ENCODE peak calls at places on chromosomes 13 and 19, in six cellular contexts. One of them, this sample, is unnamed.

GRCh38 chr19:21483589-21484170 is 21.7 kb upstream of the ZNF429 start:
- DNase-seq in HepG2: no peak
- DNase-seq in GM12878: no peak
- DNase-seq in K562: peak; percentile 38
- DNase-seq in HCT116: no peak
- DNase-seq in SK-N-SH: peak; percentile 85
- DNase-seq in this sample: peak; percentile 78

GRCh38 chr13:102055116-102055515 is 346.7 kb downstream of the FGF14 start:
- DNase-seq in SK-N-SH: no peak
- DNase-seq in GM12878: no peak
- DNase-seq in K562: no peak
- DNase-seq in HepG2: no peak
- DNase-seq in HCT116: no peak
- DNase-seq in this sample: no peak

GRCh38 chr13:78589206-78589605 is 14.1 kb downstream of the POU4F1 start:
- DNase-seq in HCT116: no peak
- DNase-seq in SK-N-SH: no peak
- DNase-seq in GM12878: no peak
- DNase-seq in HepG2: peak; percentile 39
- DNase-seq in K562: no peak
- DNase-seq in this sample: peak; percentile 77

GRCh38 chr19:18846862-18847515 is 15.2 kb downstream of the UPF1 start:
- DNase-seq in GM12878: no peak
- DNase-seq in SK-N-SH: peak; percentile 88
- DNase-seq in HepG2: peak; percentile 54
- DNase-seq in HCT116: no peak
- DNase-seq in K562: no peak
- DNase-seq in this sample: peak; percentile 62

GRCh38 chr13:85985791-85986190 is 186.6 kb upstream of the SLITRK6 start:
- DNase-seq in K562: no peak
- DNase-seq in HepG2: no peak
- DNase-seq in HCT116: no peak
- DNase-seq in GM12878: no peak
- DNase-seq in SK-N-SH: no peak
- DNase-seq in this sample: no peak

GRCh38 chr19:37692956-37693660 is 26.5 kb downstream of the ZNF607 start:
- DNase-seq in HepG2: peak; percentile 7
- DNase-seq in SK-N-SH: no peak
- DNase-seq in HCT116: no peak
- DNase-seq in K562: no peak
- DNase-seq in GM12878: no peak
- DNase-seq in this sample: no peak

GRCh38 chr13:109945206-109945960 is 159.0 kb upstream of the IRS2 start:
- DNase-seq in HCT116: no peak
- DNase-seq in GM12878: no peak
- DNase-seq in SK-N-SH: no peak
- DNase-seq in HepG2: no peak
- DNase-seq in K562: no peak
- DNase-seq in this sample: no peak

GRCh38 chr19:18439025-18439909 is 1.3 kb upstream of the ISYNA1 start:
- DNase-seq in HepG2: peak; percentile 72
- DNase-seq in GM12878: no peak
- DNase-seq in SK-N-SH: no peak
- DNase-seq in HCT116: no peak
- DNase-seq in K562: no peak
- DNase-seq in this sample: peak; percentile 47

GRCh38 chr19:8630796-8631424 is 477 bp downstream of the NFILZ start:
- DNase-seq in K562: no peak
- DNase-seq in HCT116: no peak
- DNase-seq in HepG2: no peak
- DNase-seq in GM12878: no peak
- DNase-seq in SK-N-SH: no peak
- DNase-seq in this sample: no peak

GRCh38 chr19:4115050-4115817 is 8.7 kb downstream of the MAP2K2 start:
- DNase-seq in GM12878: peak; percentile 67
- DNase-seq in K562: peak; percentile 3
- DNase-seq in HepG2: no peak
- DNase-seq in SK-N-SH: peak; percentile 7
- DNase-seq in HCT116: no peak
- DNase-seq in this sample: no peak

GRCh38 chr13:87810391-87810801 is 139.2 kb downstream of the SLITRK5 start:
- DNase-seq in SK-N-SH: no peak
- DNase-seq in K562: no peak
- DNase-seq in HepG2: peak; percentile 18
- DNase-seq in HCT116: no peak
- DNase-seq in GM12878: no peak
- DNase-seq in this sample: peak; percentile 82

GRCh38 chr19:48110350-48110966 is at the start of gene PLA2G4C:
- DNase-seq in HCT116: peak; percentile 77
- DNase-seq in GM12878: peak; percentile 48
- DNase-seq in HepG2: peak; percentile 72
- DNase-seq in K562: peak; percentile 92
- DNase-seq in SK-N-SH: peak; percentile 98
- DNase-seq in this sample: peak; percentile 92

GRCh38 chr19:10888421-10888866 is 17.1 kb downstream of the CARM1 start:
- DNase-seq in GM12878: no peak
- DNase-seq in K562: no peak
- DNase-seq in HepG2: no peak
- DNase-seq in HCT116: no peak
- DNase-seq in SK-N-SH: peak; percentile 72
- DNase-seq in this sample: peak; percentile 55

GRCh38 chr13:46530084-46530935 is 22.7 kb upstream of the LRCH1 start:
- DNase-seq in HCT116: no peak
- DNase-seq in HepG2: no peak
- DNase-seq in GM12878: no peak
- DNase-seq in SK-N-SH: no peak
- DNase-seq in K562: no peak
- DNase-seq in this sample: no peak

GRCh38 chr19:40413291-40413994 is at the start of gene PRX:
- DNase-seq in K562: peak; percentile 54
- DNase-seq in HCT116: no peak
- DNase-seq in HepG2: no peak
- DNase-seq in SK-N-SH: peak; percentile 72
- DNase-seq in GM12878: no peak
- DNase-seq in this sample: no peak

GRCh38 chr19:18972301-18972831 is 31.3 kb upstream of the HOMER3 start:
- DNase-seq in GM12878: no peak
- DNase-seq in HepG2: no peak
- DNase-seq in SK-N-SH: no peak
- DNase-seq in HCT116: no peak
- DNase-seq in K562: no peak
- DNase-seq in this sample: no peak

GRCh38 chr13:45082964-45083363 is 37.3 kb upstream of the GTF2F2 start:
- DNase-seq in K562: no peak
- DNase-seq in HepG2: no peak
- DNase-seq in HCT116: no peak
- DNase-seq in GM12878: no peak
- DNase-seq in SK-N-SH: no peak
- DNase-seq in this sample: no peak

GRCh38 chr13:35157143-35157755 is 215.2 kb downstream of the NBEA start:
- DNase-seq in K562: peak; percentile 4
- DNase-seq in GM12878: peak; percentile 33
- DNase-seq in SK-N-SH: peak; percentile 43
- DNase-seq in HepG2: peak; percentile 31
- DNase-seq in HCT116: peak; percentile 38
- DNase-seq in this sample: peak; percentile 71

GRCh38 chr19:43623889-43624670 is 4.7 kb upstream of the ZNF428 start:
- DNase-seq in K562: peak; percentile 96
- DNase-seq in SK-N-SH: peak; percentile 75
- DNase-seq in GM12878: no peak
- DNase-seq in HepG2: no peak
- DNase-seq in HCT116: peak; percentile 29
- DNase-seq in this sample: no peak

GRCh38 chr19:10961073-10961762 is 388 bp downstream of the SMARCA4 start:
- DNase-seq in HepG2: no peak
- DNase-seq in K562: peak; percentile 87
- DNase-seq in SK-N-SH: peak; percentile 90
- DNase-seq in GM12878: no peak
- DNase-seq in HCT116: no peak
- DNase-seq in this sample: no peak

GRCh38 chr13:99886706-99887105 is 84.9 kb downstream of the ZIC5 start:
- DNase-seq in HCT116: no peak
- DNase-seq in HepG2: no peak
- DNase-seq in K562: no peak
- DNase-seq in GM12878: no peak
- DNase-seq in SK-N-SH: no peak
- DNase-seq in this sample: no peak

GRCh38 chr19:3102239-3103140 is 8.3 kb downstream of the GNA11 start:
- DNase-seq in K562: no peak
- DNase-seq in GM12878: no peak
- DNase-seq in SK-N-SH: no peak
- DNase-seq in HCT116: no peak
- DNase-seq in HepG2: no peak
- DNase-seq in this sample: no peak

GRCh38 chr19:33638167-33639033 is 16.6 kb downstream of the CHST8 start:
- DNase-seq in K562: no peak
- DNase-seq in GM12878: no peak
- DNase-seq in SK-N-SH: no peak
- DNase-seq in HepG2: no peak
- DNase-seq in HCT116: no peak
- DNase-seq in this sample: no peak
- TF ChIP-seq JUND in K562: no peak
- TF ChIP-seq JUND in GM12878: no peak
- TF ChIP-seq JUND in SK-N-SH: no peak
- TF ChIP-seq JUND in HepG2: no peak
- TF ChIP-seq JUND in HCT116: no peak
- TF ChIP-seq JUND in this sample: no peak

DNA sequence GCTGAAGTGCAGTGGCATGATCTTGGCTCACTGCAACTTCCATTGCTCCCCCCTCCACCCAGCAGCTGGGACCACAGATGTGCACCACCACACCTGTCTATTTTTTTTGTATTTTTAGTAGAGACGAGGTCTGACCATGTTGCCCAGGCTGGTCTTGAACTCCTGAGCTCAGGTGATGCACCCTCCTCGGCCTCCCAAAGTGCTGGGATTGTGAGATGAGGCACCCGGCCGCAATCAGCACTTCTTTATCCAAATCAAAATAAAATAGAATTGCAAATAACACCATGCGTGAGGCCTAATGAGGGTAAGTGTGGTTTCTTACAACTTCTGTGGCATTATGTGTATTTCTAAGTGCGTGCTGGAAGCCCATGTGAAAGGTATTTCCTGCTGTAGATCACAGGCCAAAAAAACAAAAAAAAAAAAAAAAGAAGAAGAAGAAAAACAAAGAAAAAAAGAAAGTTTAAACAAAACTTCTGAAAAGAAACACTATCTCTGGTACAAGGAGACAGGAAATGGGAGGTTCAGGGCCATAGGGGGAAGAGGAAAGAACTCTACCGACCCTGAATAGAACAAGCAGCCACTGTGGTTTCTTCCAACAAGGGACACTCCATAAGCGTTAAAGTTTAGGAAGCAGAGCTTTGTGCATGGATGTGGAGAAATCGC is 3.0 kb upstream of the GRAMD1A start:
- DNase-seq in GM12878: no peak
- DNase-seq in HCT116: no peak
- DNase-seq in HepG2: peak; percentile 79
- DNase-seq in K562: no peak
- DNase-seq in SK-N-SH: no peak
- DNase-seq in this sample: no peak
- TF ChIP-seq JUND in GM12878: no peak
- TF ChIP-seq JUND in HCT116: no peak
- TF ChIP-seq JUND in HepG2: no peak
- TF ChIP-seq JUND in K562: no peak
- TF ChIP-seq JUND in SK-N-SH: no peak
- TF ChIP-seq JUND in this sample: no peak

GRCh38 chr19:55669418-55670279 is 5.4 kb upstream of the EPN1 start:
- DNase-seq in HepG2: no peak
- DNase-seq in HCT116: no peak
- DNase-seq in GM12878: no peak
- DNase-seq in SK-N-SH: no peak
- DNase-seq in K562: no peak
- DNase-seq in this sample: no peak
- TF ChIP-seq JUND in HepG2: no peak
- TF ChIP-seq JUND in HCT116: no peak
- TF ChIP-seq JUND in GM12878: no peak
- TF ChIP-seq JUND in SK-N-SH: no peak
- TF ChIP-seq JUND in K562: no peak
- TF ChIP-seq JUND in this sample: no peak

DNA sequence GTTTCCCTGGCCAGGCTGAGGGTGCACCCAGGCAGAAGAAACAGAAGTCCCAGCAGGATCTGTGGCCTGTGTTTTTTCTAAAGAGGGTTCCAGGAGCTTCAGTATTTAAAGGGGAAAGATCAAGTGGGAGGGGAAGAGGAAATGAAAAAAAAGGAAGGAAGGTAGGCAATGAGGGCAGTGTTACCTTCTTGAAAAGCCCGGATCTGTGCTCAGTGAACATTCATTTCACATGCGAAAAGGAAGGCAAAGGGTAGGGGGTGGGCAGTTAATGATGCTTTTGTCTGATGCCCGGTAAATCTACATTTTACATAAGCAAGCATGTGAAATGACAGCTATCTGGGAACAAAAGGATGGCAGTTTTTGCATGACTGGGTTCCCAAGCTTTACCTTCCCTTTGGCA is 326.2 kb downstream of the UQCRFS1 start:
- DNase-seq in HCT116: no peak
- DNase-seq in HepG2: no peak
- DNase-seq in GM12878: no peak
- DNase-seq in SK-N-SH: no peak
- DNase-seq in K562: no peak
- DNase-seq in this sample: no peak
- TF ChIP-seq JUND in HCT116: no peak
- TF ChIP-seq JUND in HepG2: no peak
- TF ChIP-seq JUND in GM12878: no peak
- TF ChIP-seq JUND in SK-N-SH: no peak
- TF ChIP-seq JUND in K562: no peak
- TF ChIP-seq JUND in this sample: no peak

GRCh38 chr19:16229322-16229641 is 31.6 kb downstream of the AP1M1 start:
- DNase-seq in HCT116: no peak
- DNase-seq in K562: no peak
- DNase-seq in SK-N-SH: peak; percentile 19
- DNase-seq in GM12878: no peak
- DNase-seq in HepG2: no peak
- DNase-seq in this sample: no peak
- TF ChIP-seq JUND in HCT116: no peak
- TF ChIP-seq JUND in K562: no peak
- TF ChIP-seq JUND in SK-N-SH: no peak
- TF ChIP-seq JUND in GM12878: no peak
- TF ChIP-seq JUND in HepG2: no peak
- TF ChIP-seq JUND in this sample: no peak

GRCh38 chr13:20664304-20664703 is 39.2 kb upstream of the IL17D start:
- DNase-seq in K562: no peak
- DNase-seq in HepG2: no peak
- DNase-seq in HCT116: no peak
- DNase-seq in SK-N-SH: no peak
- DNase-seq in GM12878: no peak
- DNase-seq in this sample: no peak
- TF ChIP-seq JUND in K562: no peak
- TF ChIP-seq JUND in HepG2: no peak
- TF ChIP-seq JUND in HCT116: no peak
- TF ChIP-seq JUND in SK-N-SH: no peak
- TF ChIP-seq JUND in GM12878: no peak
- TF ChIP-seq JUND in this sample: no peak